ENCODE peak calls at places on chromosomes 7 and 10, in nine cellular contexts. One of them, this sample, is unnamed.

GRCh38 chr10:102243304-102243703 is 2.0 kb upstream of the PITX3 start:
- DNase-seq in T47D: no peak
- DNase-seq in stimulated activated CD8-positive, alpha-beta memory T cell treated with anti-CD3 and anti-CD28 coated beads, Interleukin-12 subunit alpha, Interleukin-12 subunit beta, amount 100 ng/mL, for 1 hour: no peak
- DNase-seq in GM19239: no peak
- DNase-seq in fibroblast of the aortic adventitia: peak; percentile 89
- DNase-seq in transverse colon: no peak
- DNase-seq in cerebellum: no peak
- DNase-seq in osteocyte: no peak
- DNase-seq in stimulated activated naive CD8-positive, alpha-beta T cell treated with anti-CD3 and anti-CD28 coated beads, Interleukin-15, amount 100 ng/mL, for 72 hours: no peak
- DNase-seq in this sample: no peak

GRCh38 chr10:3803295-3803883 is 18.4 kb upstream of the KLF6 start:
- DNase-seq in T47D: no peak
- DNase-seq in stimulated activated CD8-positive, alpha-beta memory T cell treated with anti-CD3 and anti-CD28 coated beads, Interleukin-12 subunit alpha, Interleukin-12 subunit beta, amount 100 ng/mL, for 1 hour: no peak
- DNase-seq in GM19239: no peak
- DNase-seq in fibroblast of the aortic adventitia: no peak
- DNase-seq in transverse colon: no peak
- DNase-seq in cerebellum: no peak
- DNase-seq in osteocyte: no peak
- DNase-seq in stimulated activated naive CD8-positive, alpha-beta T cell treated with anti-CD3 and anti-CD28 coated beads, Interleukin-15, amount 100 ng/mL, for 72 hours: no peak
- DNase-seq in this sample: no peak

GRCh38 chr10:3258291-3258848 is 85.8 kb upstream of the PITRM1 start:
- DNase-seq in T47D: no peak
- DNase-seq in stimulated activated CD8-positive, alpha-beta memory T cell treated with anti-CD3 and anti-CD28 coated beads, Interleukin-12 subunit alpha, Interleukin-12 subunit beta, amount 100 ng/mL, for 1 hour: no peak
- DNase-seq in GM19239: no peak
- DNase-seq in fibroblast of the aortic adventitia: no peak
- DNase-seq in transverse colon: no peak
- DNase-seq in cerebellum: no peak
- DNase-seq in osteocyte: no peak
- DNase-seq in stimulated activated naive CD8-positive, alpha-beta T cell treated with anti-CD3 and anti-CD28 coated beads, Interleukin-15, amount 100 ng/mL, for 72 hours: no peak
- DNase-seq in this sample: no peak

GRCh38 chr10:125002044-125002422 is 60.1 kb downstream of the ZRANB1 start:
- DNase-seq in T47D: no peak
- DNase-seq in stimulated activated CD8-positive, alpha-beta memory T cell treated with anti-CD3 and anti-CD28 coated beads, Interleukin-12 subunit alpha, Interleukin-12 subunit beta, amount 100 ng/mL, for 1 hour: no peak
- DNase-seq in GM19239: no peak
- DNase-seq in fibroblast of the aortic adventitia: no peak
- DNase-seq in transverse colon: no peak
- DNase-seq in cerebellum: no peak
- DNase-seq in osteocyte: no peak
- DNase-seq in stimulated activated naive CD8-positive, alpha-beta T cell treated with anti-CD3 and anti-CD28 coated beads, Interleukin-15, amount 100 ng/mL, for 72 hours: no peak
- DNase-seq in this sample: no peak

GRCh38 chr10:91627344-91628102 is 5.3 kb downstream of the PPP1R3C start:
- DNase-seq in T47D: no peak
- DNase-seq in stimulated activated CD8-positive, alpha-beta memory T cell treated with anti-CD3 and anti-CD28 coated beads, Interleukin-12 subunit alpha, Interleukin-12 subunit beta, amount 100 ng/mL, for 1 hour: no peak
- DNase-seq in GM19239: no peak
- DNase-seq in fibroblast of the aortic adventitia: no peak
- DNase-seq in transverse colon: no peak
- DNase-seq in cerebellum: no peak
- DNase-seq in osteocyte: no peak
- DNase-seq in stimulated activated naive CD8-positive, alpha-beta T cell treated with anti-CD3 and anti-CD28 coated beads, Interleukin-15, amount 100 ng/mL, for 72 hours: no peak
- DNase-seq in this sample: no peak

GRCh38 chr10:72329290-72330058 is 25.2 kb downstream of the DNAJB12 start:
- DNase-seq in T47D: no peak
- DNase-seq in stimulated activated CD8-positive, alpha-beta memory T cell treated with anti-CD3 and anti-CD28 coated beads, Interleukin-12 subunit alpha, Interleukin-12 subunit beta, amount 100 ng/mL, for 1 hour: no peak
- DNase-seq in GM19239: no peak
- DNase-seq in fibroblast of the aortic adventitia: no peak
- DNase-seq in transverse colon: no peak
- DNase-seq in cerebellum: no peak
- DNase-seq in osteocyte: no peak
- DNase-seq in stimulated activated naive CD8-positive, alpha-beta T cell treated with anti-CD3 and anti-CD28 coated beads, Interleukin-15, amount 100 ng/mL, for 72 hours: no peak
- DNase-seq in this sample: no peak

GRCh38 chr7:68504766-68505165 is 1093.5 kb upstream of the AUTS2 start:
- DNase-seq in T47D: no peak
- DNase-seq in stimulated activated CD8-positive, alpha-beta memory T cell treated with anti-CD3 and anti-CD28 coated beads, Interleukin-12 subunit alpha, Interleukin-12 subunit beta, amount 100 ng/mL, for 1 hour: no peak
- DNase-seq in GM19239: no peak
- DNase-seq in fibroblast of the aortic adventitia: no peak
- DNase-seq in transverse colon: no peak
- DNase-seq in cerebellum: no peak
- DNase-seq in osteocyte: no peak
- DNase-seq in stimulated activated naive CD8-positive, alpha-beta T cell treated with anti-CD3 and anti-CD28 coated beads, Interleukin-15, amount 100 ng/mL, for 72 hours: no peak
- DNase-seq in this sample: no peak

GRCh38 chr10:44261710-44262455 is 123.0 kb downstream of the CXCL12 start:
- DNase-seq in T47D: no peak
- DNase-seq in stimulated activated CD8-positive, alpha-beta memory T cell treated with anti-CD3 and anti-CD28 coated beads, Interleukin-12 subunit alpha, Interleukin-12 subunit beta, amount 100 ng/mL, for 1 hour: no peak
- DNase-seq in GM19239: no peak
- DNase-seq in fibroblast of the aortic adventitia: peak; percentile 32
- DNase-seq in transverse colon: no peak
- DNase-seq in cerebellum: no peak
- DNase-seq in osteocyte: no peak
- DNase-seq in stimulated activated naive CD8-positive, alpha-beta T cell treated with anti-CD3 and anti-CD28 coated beads, Interleukin-15, amount 100 ng/mL, for 72 hours: no peak
- DNase-seq in this sample: no peak

GRCh38 chr10:130025811-130026510 is 61.9 kb upstream of the EBF3 start:
- DNase-seq in T47D: no peak
- DNase-seq in stimulated activated CD8-positive, alpha-beta memory T cell treated with anti-CD3 and anti-CD28 coated beads, Interleukin-12 subunit alpha, Interleukin-12 subunit beta, amount 100 ng/mL, for 1 hour: no peak
- DNase-seq in GM19239: no peak
- DNase-seq in fibroblast of the aortic adventitia: no peak
- DNase-seq in transverse colon: no peak
- DNase-seq in cerebellum: no peak
- DNase-seq in osteocyte: no peak
- DNase-seq in stimulated activated naive CD8-positive, alpha-beta T cell treated with anti-CD3 and anti-CD28 coated beads, Interleukin-15, amount 100 ng/mL, for 72 hours: no peak
- DNase-seq in this sample: no peak

GRCh38 chr7:92716825-92717580 is 119.4 kb downstream of the CDK6 start:
- DNase-seq in T47D: no peak
- DNase-seq in stimulated activated CD8-positive, alpha-beta memory T cell treated with anti-CD3 and anti-CD28 coated beads, Interleukin-12 subunit alpha, Interleukin-12 subunit beta, amount 100 ng/mL, for 1 hour: no peak
- DNase-seq in GM19239: no peak
- DNase-seq in fibroblast of the aortic adventitia: no peak
- DNase-seq in transverse colon: no peak
- DNase-seq in cerebellum: no peak
- DNase-seq in osteocyte: no peak
- DNase-seq in stimulated activated naive CD8-positive, alpha-beta T cell treated with anti-CD3 and anti-CD28 coated beads, Interleukin-15, amount 100 ng/mL, for 72 hours: no peak
- DNase-seq in this sample: no peak

GRCh38 chr7:75965617-75966016 is 28.8 kb downstream of the TMEM120A start:
- DNase-seq in T47D: no peak
- DNase-seq in stimulated activated CD8-positive, alpha-beta memory T cell treated with anti-CD3 and anti-CD28 coated beads, Interleukin-12 subunit alpha, Interleukin-12 subunit beta, amount 100 ng/mL, for 1 hour: no peak
- DNase-seq in GM19239: no peak
- DNase-seq in fibroblast of the aortic adventitia: no peak
- DNase-seq in transverse colon: no peak
- DNase-seq in cerebellum: no peak
- DNase-seq in osteocyte: no peak
- DNase-seq in stimulated activated naive CD8-positive, alpha-beta T cell treated with anti-CD3 and anti-CD28 coated beads, Interleukin-15, amount 100 ng/mL, for 72 hours: no peak
- DNase-seq in this sample: no peak

GRCh38 chr10:112738586-112739218 is 211.3 kb upstream of the TCF7L2 start:
- DNase-seq in T47D: peak; percentile 33
- DNase-seq in stimulated activated CD8-positive, alpha-beta memory T cell treated with anti-CD3 and anti-CD28 coated beads, Interleukin-12 subunit alpha, Interleukin-12 subunit beta, amount 100 ng/mL, for 1 hour: no peak
- DNase-seq in GM19239: no peak
- DNase-seq in fibroblast of the aortic adventitia: no peak
- DNase-seq in transverse colon: no peak
- DNase-seq in cerebellum: no peak
- DNase-seq in osteocyte: no peak
- DNase-seq in stimulated activated naive CD8-positive, alpha-beta T cell treated with anti-CD3 and anti-CD28 coated beads, Interleukin-15, amount 100 ng/mL, for 72 hours: no peak
- DNase-seq in this sample: no peak

GRCh38 chr10:123380491-123381085 is 226.4 kb downstream of the BUB3 start:
- DNase-seq in T47D: peak; percentile 62
- DNase-seq in stimulated activated CD8-positive, alpha-beta memory T cell treated with anti-CD3 and anti-CD28 coated beads, Interleukin-12 subunit alpha, Interleukin-12 subunit beta, amount 100 ng/mL, for 1 hour: no peak
- DNase-seq in GM19239: no peak
- DNase-seq in fibroblast of the aortic adventitia: peak; percentile 67
- DNase-seq in transverse colon: no peak
- DNase-seq in cerebellum: no peak
- DNase-seq in osteocyte: no peak
- DNase-seq in stimulated activated naive CD8-positive, alpha-beta T cell treated with anti-CD3 and anti-CD28 coated beads, Interleukin-15, amount 100 ng/mL, for 72 hours: no peak
- DNase-seq in this sample: no peak

GRCh38 chr7:104161244-104161643 is 46.6 kb downstream of the ORC5 start:
- DNase-seq in T47D: no peak
- DNase-seq in stimulated activated CD8-positive, alpha-beta memory T cell treated with anti-CD3 and anti-CD28 coated beads, Interleukin-12 subunit alpha, Interleukin-12 subunit beta, amount 100 ng/mL, for 1 hour: no peak
- DNase-seq in GM19239: no peak
- DNase-seq in fibroblast of the aortic adventitia: no peak
- DNase-seq in transverse colon: no peak
- DNase-seq in cerebellum: no peak
- DNase-seq in osteocyte: no peak
- DNase-seq in stimulated activated naive CD8-positive, alpha-beta T cell treated with anti-CD3 and anti-CD28 coated beads, Interleukin-15, amount 100 ng/mL, for 72 hours: no peak
- DNase-seq in this sample: no peak

GRCh38 chr7:131583430-131583829 is 27.0 kb upstream of the PODXL start:
- DNase-seq in T47D: no peak
- DNase-seq in stimulated activated CD8-positive, alpha-beta memory T cell treated with anti-CD3 and anti-CD28 coated beads, Interleukin-12 subunit alpha, Interleukin-12 subunit beta, amount 100 ng/mL, for 1 hour: no peak
- DNase-seq in GM19239: no peak
- DNase-seq in fibroblast of the aortic adventitia: no peak
- DNase-seq in transverse colon: no peak
- DNase-seq in cerebellum: no peak
- DNase-seq in osteocyte: no peak
- DNase-seq in stimulated activated naive CD8-positive, alpha-beta T cell treated with anti-CD3 and anti-CD28 coated beads, Interleukin-15, amount 100 ng/mL, for 72 hours: no peak
- DNase-seq in this sample: no peak

GRCh38 chr10:48696535-48696873 is 11.8 kb downstream of the WDFY4 start:
- DNase-seq in T47D: no peak
- DNase-seq in stimulated activated CD8-positive, alpha-beta memory T cell treated with anti-CD3 and anti-CD28 coated beads, Interleukin-12 subunit alpha, Interleukin-12 subunit beta, amount 100 ng/mL, for 1 hour: no peak
- DNase-seq in GM19239: no peak
- DNase-seq in fibroblast of the aortic adventitia: no peak
- DNase-seq in transverse colon: no peak
- DNase-seq in cerebellum: no peak
- DNase-seq in osteocyte: peak; percentile 63
- DNase-seq in stimulated activated naive CD8-positive, alpha-beta T cell treated with anti-CD3 and anti-CD28 coated beads, Interleukin-15, amount 100 ng/mL, for 72 hours: no peak
- DNase-seq in this sample: no peak

GRCh38 chr7:17706734-17707133 is 233.6 kb downstream of the SNX13 start:
- DNase-seq in T47D: peak; percentile 85
- DNase-seq in stimulated activated CD8-positive, alpha-beta memory T cell treated with anti-CD3 and anti-CD28 coated beads, Interleukin-12 subunit alpha, Interleukin-12 subunit beta, amount 100 ng/mL, for 1 hour: no peak
- DNase-seq in GM19239: peak; percentile 6
- DNase-seq in fibroblast of the aortic adventitia: peak; percentile 86
- DNase-seq in transverse colon: peak; percentile 16
- DNase-seq in cerebellum: peak; percentile 28
- DNase-seq in osteocyte: no peak
- DNase-seq in stimulated activated naive CD8-positive, alpha-beta T cell treated with anti-CD3 and anti-CD28 coated beads, Interleukin-15, amount 100 ng/mL, for 72 hours: peak; percentile 23
- DNase-seq in this sample: peak; percentile 29

GRCh38 chr10:80437227-80437626 is 16.9 kb upstream of the TSPAN14 start:
- DNase-seq in T47D: no peak
- DNase-seq in stimulated activated CD8-positive, alpha-beta memory T cell treated with anti-CD3 and anti-CD28 coated beads, Interleukin-12 subunit alpha, Interleukin-12 subunit beta, amount 100 ng/mL, for 1 hour: no peak
- DNase-seq in GM19239: no peak
- DNase-seq in fibroblast of the aortic adventitia: no peak
- DNase-seq in transverse colon: no peak
- DNase-seq in cerebellum: no peak
- DNase-seq in osteocyte: no peak
- DNase-seq in stimulated activated naive CD8-positive, alpha-beta T cell treated with anti-CD3 and anti-CD28 coated beads, Interleukin-15, amount 100 ng/mL, for 72 hours: no peak
- DNase-seq in this sample: no peak

GRCh38 chr10:99430116-99430450 is 341 bp downstream of the GOT1 start:
- DNase-seq in T47D: no peak
- DNase-seq in stimulated activated CD8-positive, alpha-beta memory T cell treated with anti-CD3 and anti-CD28 coated beads, Interleukin-12 subunit alpha, Interleukin-12 subunit beta, amount 100 ng/mL, for 1 hour: no peak
- DNase-seq in GM19239: no peak
- DNase-seq in fibroblast of the aortic adventitia: no peak
- DNase-seq in transverse colon: no peak
- DNase-seq in cerebellum: no peak
- DNase-seq in osteocyte: no peak
- DNase-seq in stimulated activated naive CD8-positive, alpha-beta T cell treated with anti-CD3 and anti-CD28 coated beads, Interleukin-15, amount 100 ng/mL, for 72 hours: no peak
- DNase-seq in this sample: no peak

GRCh38 chr10:43170491-43170890 is 32.2 kb downstream of the CSGALNACT2 start:
- DNase-seq in T47D: peak; percentile 57
- DNase-seq in stimulated activated CD8-positive, alpha-beta memory T cell treated with anti-CD3 and anti-CD28 coated beads, Interleukin-12 subunit alpha, Interleukin-12 subunit beta, amount 100 ng/mL, for 1 hour: no peak
- DNase-seq in GM19239: no peak
- DNase-seq in fibroblast of the aortic adventitia: peak; percentile 31
- DNase-seq in transverse colon: no peak
- DNase-seq in cerebellum: no peak
- DNase-seq in osteocyte: no peak
- DNase-seq in stimulated activated naive CD8-positive, alpha-beta T cell treated with anti-CD3 and anti-CD28 coated beads, Interleukin-15, amount 100 ng/mL, for 72 hours: no peak
- DNase-seq in this sample: no peak

GRCh38 chr7:23616593-23616992 is 19.4 kb downstream of the CCDC126 start:
- DNase-seq in T47D: no peak
- DNase-seq in stimulated activated CD8-positive, alpha-beta memory T cell treated with anti-CD3 and anti-CD28 coated beads, Interleukin-12 subunit alpha, Interleukin-12 subunit beta, amount 100 ng/mL, for 1 hour: no peak
- DNase-seq in GM19239: no peak
- DNase-seq in fibroblast of the aortic adventitia: no peak
- DNase-seq in transverse colon: no peak
- DNase-seq in cerebellum: no peak
- DNase-seq in osteocyte: no peak
- DNase-seq in stimulated activated naive CD8-positive, alpha-beta T cell treated with anti-CD3 and anti-CD28 coated beads, Interleukin-15, amount 100 ng/mL, for 72 hours: no peak
- DNase-seq in this sample: no peak

GRCh38 chr7:158303121-158303520 is 284.5 kb downstream of the PTPRN2 start:
- DNase-seq in T47D: no peak
- DNase-seq in stimulated activated CD8-positive, alpha-beta memory T cell treated with anti-CD3 and anti-CD28 coated beads, Interleukin-12 subunit alpha, Interleukin-12 subunit beta, amount 100 ng/mL, for 1 hour: no peak
- DNase-seq in GM19239: no peak
- DNase-seq in fibroblast of the aortic adventitia: no peak
- DNase-seq in transverse colon: no peak
- DNase-seq in cerebellum: no peak
- DNase-seq in osteocyte: peak; percentile 27
- DNase-seq in stimulated activated naive CD8-positive, alpha-beta T cell treated with anti-CD3 and anti-CD28 coated beads, Interleukin-15, amount 100 ng/mL, for 72 hours: no peak
- DNase-seq in this sample: no peak

GRCh38 chr10:66799474-66799873 is 126.4 kb upstream of the LRRTM3 start:
- DNase-seq in T47D: peak; percentile 18
- DNase-seq in stimulated activated CD8-positive, alpha-beta memory T cell treated with anti-CD3 and anti-CD28 coated beads, Interleukin-12 subunit alpha, Interleukin-12 subunit beta, amount 100 ng/mL, for 1 hour: no peak
- DNase-seq in GM19239: no peak
- DNase-seq in fibroblast of the aortic adventitia: peak; percentile 15
- DNase-seq in transverse colon: no peak
- DNase-seq in cerebellum: no peak
- DNase-seq in osteocyte: no peak
- DNase-seq in stimulated activated naive CD8-positive, alpha-beta T cell treated with anti-CD3 and anti-CD28 coated beads, Interleukin-15, amount 100 ng/mL, for 72 hours: no peak
- DNase-seq in this sample: no peak

GRCh38 chr7:32336726-32337125 is 153.5 kb downstream of the LSM5 start:
- DNase-seq in T47D: peak; percentile 12
- DNase-seq in stimulated activated CD8-positive, alpha-beta memory T cell treated with anti-CD3 and anti-CD28 coated beads, Interleukin-12 subunit alpha, Interleukin-12 subunit beta, amount 100 ng/mL, for 1 hour: no peak
- DNase-seq in GM19239: no peak
- DNase-seq in fibroblast of the aortic adventitia: no peak
- DNase-seq in transverse colon: no peak
- DNase-seq in cerebellum: no peak
- DNase-seq in osteocyte: no peak
- DNase-seq in stimulated activated naive CD8-positive, alpha-beta T cell treated with anti-CD3 and anti-CD28 coated beads, Interleukin-15, amount 100 ng/mL, for 72 hours: no peak
- DNase-seq in this sample: no peak

GRCh38 chr10:51095444-51095843 is 21.2 kb downstream of the PRKG1 start:
- DNase-seq in T47D: no peak
- DNase-seq in stimulated activated CD8-positive, alpha-beta memory T cell treated with anti-CD3 and anti-CD28 coated beads, Interleukin-12 subunit alpha, Interleukin-12 subunit beta, amount 100 ng/mL, for 1 hour: no peak
- DNase-seq in GM19239: no peak
- DNase-seq in fibroblast of the aortic adventitia: peak; percentile 42
- DNase-seq in transverse colon: no peak
- DNase-seq in cerebellum: no peak
- DNase-seq in osteocyte: no peak
- DNase-seq in stimulated activated naive CD8-positive, alpha-beta T cell treated with anti-CD3 and anti-CD28 coated beads, Interleukin-15, amount 100 ng/mL, for 72 hours: no peak
- DNase-seq in this sample: no peak

GRCh38 chr7:38102486-38102885 is 75.6 kb upstream of the STARD3NL start:
- DNase-seq in T47D: no peak
- DNase-seq in stimulated activated CD8-positive, alpha-beta memory T cell treated with anti-CD3 and anti-CD28 coated beads, Interleukin-12 subunit alpha, Interleukin-12 subunit beta, amount 100 ng/mL, for 1 hour: no peak
- DNase-seq in GM19239: no peak
- DNase-seq in fibroblast of the aortic adventitia: peak; percentile 90
- DNase-seq in transverse colon: no peak
- DNase-seq in cerebellum: no peak
- DNase-seq in osteocyte: no peak
- DNase-seq in stimulated activated naive CD8-positive, alpha-beta T cell treated with anti-CD3 and anti-CD28 coated beads, Interleukin-15, amount 100 ng/mL, for 72 hours: no peak
- DNase-seq in this sample: no peak

GRCh38 chr7:103915958-103916357 is 73.5 kb downstream of the RELN start:
- DNase-seq in T47D: no peak
- DNase-seq in stimulated activated CD8-positive, alpha-beta memory T cell treated with anti-CD3 and anti-CD28 coated beads, Interleukin-12 subunit alpha, Interleukin-12 subunit beta, amount 100 ng/mL, for 1 hour: no peak
- DNase-seq in GM19239: no peak
- DNase-seq in fibroblast of the aortic adventitia: peak; percentile 23
- DNase-seq in transverse colon: no peak
- DNase-seq in cerebellum: no peak
- DNase-seq in osteocyte: no peak
- DNase-seq in stimulated activated naive CD8-positive, alpha-beta T cell treated with anti-CD3 and anti-CD28 coated beads, Interleukin-15, amount 100 ng/mL, for 72 hours: no peak
- DNase-seq in this sample: no peak

GRCh38 chr10:119360181-119360921 is 153.0 kb downstream of the GRK5 start:
- DNase-seq in T47D: peak; percentile 81
- DNase-seq in stimulated activated CD8-positive, alpha-beta memory T cell treated with anti-CD3 and anti-CD28 coated beads, Interleukin-12 subunit alpha, Interleukin-12 subunit beta, amount 100 ng/mL, for 1 hour: no peak
- DNase-seq in GM19239: no peak
- DNase-seq in fibroblast of the aortic adventitia: no peak
- DNase-seq in transverse colon: no peak
- DNase-seq in cerebellum: no peak
- DNase-seq in osteocyte: no peak
- DNase-seq in stimulated activated naive CD8-positive, alpha-beta T cell treated with anti-CD3 and anti-CD28 coated beads, Interleukin-15, amount 100 ng/mL, for 72 hours: peak; percentile 4
- DNase-seq in this sample: no peak

GRCh38 chr7:116210345-116211005 is at the start of gene TES:
- DNase-seq in T47D: no peak
- DNase-seq in stimulated activated CD8-positive, alpha-beta memory T cell treated with anti-CD3 and anti-CD28 coated beads, Interleukin-12 subunit alpha, Interleukin-12 subunit beta, amount 100 ng/mL, for 1 hour: peak; percentile 35
- DNase-seq in GM19239: peak; percentile 68
- DNase-seq in fibroblast of the aortic adventitia: peak; percentile 35
- DNase-seq in transverse colon: peak; percentile 87
- DNase-seq in cerebellum: no peak
- DNase-seq in osteocyte: peak; percentile 92
- DNase-seq in stimulated activated naive CD8-positive, alpha-beta T cell treated with anti-CD3 and anti-CD28 coated beads, Interleukin-15, amount 100 ng/mL, for 72 hours: peak; percentile 74
- DNase-seq in this sample: peak; percentile 71

GRCh38 chr10:118423800-118424479 is 81.8 kb upstream of the FAM204A start:
- DNase-seq in T47D: peak; percentile 90
- DNase-seq in stimulated activated CD8-positive, alpha-beta memory T cell treated with anti-CD3 and anti-CD28 coated beads, Interleukin-12 subunit alpha, Interleukin-12 subunit beta, amount 100 ng/mL, for 1 hour: peak; percentile 26
- DNase-seq in GM19239: peak; percentile 26
- DNase-seq in fibroblast of the aortic adventitia: peak; percentile 85
- DNase-seq in transverse colon: peak; percentile 76
- DNase-seq in cerebellum: no peak
- DNase-seq in osteocyte: peak; percentile 89
- DNase-seq in stimulated activated naive CD8-positive, alpha-beta T cell treated with anti-CD3 and anti-CD28 coated beads, Interleukin-15, amount 100 ng/mL, for 72 hours: peak; percentile 56
- DNase-seq in this sample: peak; percentile 47

GRCh38 chr10:118827466-118828155 is 72.8 kb upstream of the CACUL1 start:
- DNase-seq in T47D: no peak
- DNase-seq in stimulated activated CD8-positive, alpha-beta memory T cell treated with anti-CD3 and anti-CD28 coated beads, Interleukin-12 subunit alpha, Interleukin-12 subunit beta, amount 100 ng/mL, for 1 hour: no peak
- DNase-seq in GM19239: no peak
- DNase-seq in fibroblast of the aortic adventitia: no peak
- DNase-seq in transverse colon: no peak
- DNase-seq in cerebellum: no peak
- DNase-seq in osteocyte: no peak
- DNase-seq in stimulated activated naive CD8-positive, alpha-beta T cell treated with anti-CD3 and anti-CD28 coated beads, Interleukin-15, amount 100 ng/mL, for 72 hours: no peak
- DNase-seq in this sample: no peak

This sample was measured in stimulated activated naive B cell treated with anti-CD40 and anti-IgM and Interleukin-4, amounts not matched to agents 10 μg/mL and 1 μg/mL and 100 μg/mL, for 72 hours.